ENCODE peak calls at places on chromosomes 2 and 18, in nine cellular contexts. One of them, this sample, is unnamed.

GRCh38 chr2:237434916-237435315 is 21.0 kb upstream of the COL6A3 start:
- DNase-seq in lung: no peak
- DNase-seq in gastrocnemius medialis: no peak
- DNase-seq in LoVo: no peak
- DNase-seq in neural crest cell: no peak
- DNase-seq in NCI-H1436: peak
- DNase-seq in bronchial epithelial cell: no peak
- DNase-seq in activated CD4-positive, alpha-beta T cell treated with anti-CD3 and anti-CD28 coated beads, Interleukin-2, amount 50 U/mL, for 4 hours: peak
- DNase-seq in aorta: no peak
- DNase-seq in this sample: no peak

GRCh38 chr18:25348361-25349130 is 3.4 kb downstream of the ZNF521 start:
- DNase-seq in lung: no peak
- DNase-seq in NCI-H1436: no peak
- DNase-seq in aorta: no peak
- DNase-seq in gastrocnemius medialis: no peak
- DNase-seq in activated CD4-positive, alpha-beta T cell treated with anti-CD3 and anti-CD28 coated beads, Interleukin-2, amount 50 U/mL, for 4 hours: no peak
- DNase-seq in neural crest cell: no peak
- DNase-seq in LoVo: no peak
- DNase-seq in bronchial epithelial cell: no peak
- DNase-seq in this sample: no peak

GRCh38 chr18:72555101-72555500 is 11.0 kb upstream of the CBLN2 start:
- DNase-seq in activated CD4-positive, alpha-beta T cell treated with anti-CD3 and anti-CD28 coated beads, Interleukin-2, amount 50 U/mL, for 4 hours: no peak
- DNase-seq in bronchial epithelial cell: no peak
- DNase-seq in gastrocnemius medialis: no peak
- DNase-seq in neural crest cell: no peak
- DNase-seq in NCI-H1436: no peak
- DNase-seq in aorta: no peak
- DNase-seq in lung: no peak
- DNase-seq in LoVo: no peak
- DNase-seq in this sample: no peak

GRCh38 chr18:13316066-13316465 is 97.5 kb downstream of the LDLRAD4 start:
- DNase-seq in neural crest cell: no peak
- DNase-seq in aorta: no peak
- DNase-seq in LoVo: no peak
- DNase-seq in bronchial epithelial cell: no peak
- DNase-seq in lung: no peak
- DNase-seq in NCI-H1436: no peak
- DNase-seq in gastrocnemius medialis: no peak
- DNase-seq in activated CD4-positive, alpha-beta T cell treated with anti-CD3 and anti-CD28 coated beads, Interleukin-2, amount 50 U/mL, for 4 hours: no peak
- DNase-seq in this sample: no peak

GRCh38 chr2:39837856-39838453 is 58.9 kb upstream of the THUMPD2 start:
- DNase-seq in lung: no peak
- DNase-seq in bronchial epithelial cell: peak
- DNase-seq in NCI-H1436: no peak
- DNase-seq in gastrocnemius medialis: no peak
- DNase-seq in activated CD4-positive, alpha-beta T cell treated with anti-CD3 and anti-CD28 coated beads, Interleukin-2, amount 50 U/mL, for 4 hours: no peak
- DNase-seq in neural crest cell: no peak
- DNase-seq in aorta: no peak
- DNase-seq in LoVo: peak
- DNase-seq in this sample: peak

GRCh38 chr2:108396845-108397244 is 19.1 kb downstream of the SULT1C4 start:
- DNase-seq in neural crest cell: no peak
- DNase-seq in NCI-H1436: no peak
- DNase-seq in aorta: no peak
- DNase-seq in activated CD4-positive, alpha-beta T cell treated with anti-CD3 and anti-CD28 coated beads, Interleukin-2, amount 50 U/mL, for 4 hours: no peak
- DNase-seq in bronchial epithelial cell: no peak
- DNase-seq in gastrocnemius medialis: no peak
- DNase-seq in lung: no peak
- DNase-seq in LoVo: no peak
- DNase-seq in this sample: no peak

GRCh38 chr2:105576440-105577241 is 168.1 kb upstream of the NCK2 start:
- DNase-seq in lung: no peak
- DNase-seq in gastrocnemius medialis: no peak
- DNase-seq in bronchial epithelial cell: peak
- DNase-seq in NCI-H1436: peak
- DNase-seq in neural crest cell: peak
- DNase-seq in LoVo: peak
- DNase-seq in aorta: no peak
- DNase-seq in activated CD4-positive, alpha-beta T cell treated with anti-CD3 and anti-CD28 coated beads, Interleukin-2, amount 50 U/mL, for 4 hours: no peak
- DNase-seq in this sample: peak

GRCh38 chr2:172836386-172837200 is 100.9 kb downstream of the RAPGEF4 start:
- DNase-seq in LoVo: peak
- DNase-seq in lung: no peak
- DNase-seq in NCI-H1436: peak
- DNase-seq in neural crest cell: no peak
- DNase-seq in activated CD4-positive, alpha-beta T cell treated with anti-CD3 and anti-CD28 coated beads, Interleukin-2, amount 50 U/mL, for 4 hours: no peak
- DNase-seq in gastrocnemius medialis: no peak
- DNase-seq in aorta: no peak
- DNase-seq in bronchial epithelial cell: peak
- DNase-seq in this sample: no peak